ENCODE peak calls at places on chromosomes 4 and X, in four cellular contexts. C is cardiac muscle cell, V is ascending aorta, X is astrocyte. Z is an unnamed sample.

GRCh38 chr4:183098080-183098722 is 856 bp upstream of the WWC2 start:
- DNase-seq in C (peak; percentile 81), V (no peak), X (no peak), Z (no peak)

GRCh38 chr4:158481811-158482210 is 39.9 kb upstream of the RXFP1 start:
- DNase-seq in C (no peak), V (no peak), X (no peak), Z (no peak)

GRCh38 chrX:77422886-77423648 is 24.1 kb upstream of the FGF16 start:
- DNase-seq in C (no peak), V (no peak), X (no peak), Z (no peak)

GRCh38 chrX:40040686-40041461 is 56.9 kb downstream of the BCOR start:
- DNase-seq in C (peak; percentile 18), V (no peak), X (no peak), Z (no peak)

GRCh38 chrX:43269201-43269600 is 386.9 kb upstream of the MAOA start:
- DNase-seq in C (peak; percentile 0), V (no peak), X (no peak), Z (no peak)

GRCh38 chr4:76803522-76803921 is 94.4 kb downstream of the SOWAHB start:
- DNase-seq in C (peak; percentile 83), V (no peak), X (peak; percentile 97), Z (no peak)

GRCh38 chr4:74583757-74584156 is 138.8 kb downstream of the AREG start:
- DNase-seq in C (peak; percentile 22), V (no peak), X (no peak), Z (no peak)

GRCh38 chr4:3220586-3221494 is 28.1 kb upstream of the MSANTD1 start:
- DNase-seq in C (no peak), V (no peak), X (no peak), Z (no peak)

GRCh38 chr4:187141101-187141500 is 417.4 kb upstream of the FAT1 start:
- DNase-seq in C (no peak), V (no peak), X (peak; percentile 31), Z (no peak)

GRCh38 chr4:56078866-56079265 is 130.1 kb downstream of the CEP135 start:
- DNase-seq in C (no peak), V (no peak), X (no peak), Z (no peak)

GRCh38 chr4:181176306-181176705 is 1066.9 kb upstream of the TENM3 start:
- DNase-seq in C (no peak), V (no peak), X (peak; percentile 14), Z (no peak)

GRCh38 chrX:56762707-56763555 is 33.9 kb downstream of the NBDY start:
- DNase-seq in C (no peak), V (no peak), X (no peak), Z (no peak)

GRCh38 chrX:14051416-14051815 is 21.7 kb upstream of the GEMIN8 start:
- DNase-seq in C (no peak), V (no peak), X (no peak), Z (no peak)

GRCh38 chr4:37908488-37909343 is 17.8 kb downstream of the TBC1D1 start:
- DNase-seq in C (peak; percentile 65), V (no peak), X (peak; percentile 76), Z (no peak)

GRCh38 chr4:3747582-3747906 is 18.6 kb upstream of the ADRA2C start:
- DNase-seq in C (peak; percentile 4), V (no peak), X (no peak), Z (no peak)

GRCh38 chrX:46929439-46930018 is 17.3 kb downstream of the JADE3 start:
- DNase-seq in C (peak; percentile 17), V (no peak), X (peak; percentile 46), Z (no peak)

GRCh38 chr4:123545569-123546122 is 149.1 kb downstream of the SPRY1 start:
- DNase-seq in C (no peak), V (no peak), X (peak; percentile 4), Z (no peak)

GRCh38 chr4:7101692-7102515 is 34.0 kb upstream of the GRPEL1 start:
- DNase-seq in C (peak; percentile 71), V (no peak), X (peak; percentile 41), Z (peak; percentile 25)

GRCh38 chr4:151537726-151538125 is 128.8 kb downstream of the FHIP1A start:
- DNase-seq in C (peak; percentile 86), V (no peak), X (peak; percentile 24), Z (no peak)

GRCh38 chr4:103076777-103077347 is 301 bp upstream of the SLC9B2 start:
- DNase-seq in C (no peak), V (no peak), X (no peak), Z (no peak)

GRCh38 chr4:147054241-147054902 is 108.7 kb upstream of the TTC29 start:
- DNase-seq in C (peak; percentile 60), V (no peak), X (peak; percentile 37), Z (no peak)

GRCh38 chrX:3939967-3940610 is 226.6 kb upstream of the PRKX start:
- DNase-seq in C (peak; percentile 11), V (no peak), X (no peak), Z (no peak)

GRCh38 chrX:19072372-19072771 is 49.9 kb downstream of the ADGRG2 start:
- DNase-seq in C (no peak), V (no peak), X (no peak), Z (no peak)

GRCh38 chr4:38979511-38980230 is 52.5 kb downstream of the TMEM156 start:
- DNase-seq in C (no peak), V (no peak), X (no peak), Z (no peak)

GRCh38 chr4:186775867-186776266 is 52.2 kb upstream of the FAT1 start:
- DNase-seq in C (no peak), V (no peak), X (no peak), Z (no peak)

GRCh38 chr4:185304944-185305690 is 90.6 kb downstream of the LRP2BP start:
- DNase-seq in C (peak; percentile 25), V (no peak), X (no peak), Z (peak; percentile 4)

GRCh38 chrX:129980043-129980442 is 2.4 kb upstream of the BCORL1 start:
- DNase-seq in C (peak; percentile 20), V (no peak), X (no peak), Z (no peak)

GRCh38 chr4:133151681-133152329 is 2.7 kb downstream of the PCDH10 start:
- DNase-seq in C (peak; percentile 30), V (no peak), X (peak; percentile 48), Z (no peak)

GRCh38 chr4:70746179-70746839 is 24.5 kb downstream of the RUFY3 start:
- DNase-seq in C (peak; percentile 85), V (no peak), X (peak; percentile 54), Z (no peak)

GRCh38 chr4:161252520-161253141 is 911.2 kb downstream of the FSTL5 start:
- DNase-seq in C (peak; percentile 1), V (no peak), X (no peak), Z (no peak)

GRCh38 chr4:158999849-159000248 is 103.0 kb upstream of the RAPGEF2 start:
- DNase-seq in C (no peak), V (no peak), X (no peak), Z (no peak)

GRCh38 chrX:153722704-153723350 is 1.4 kb downstream of the BCAP31 start:
- DNase-seq in C (no peak), V (no peak), X (no peak), Z (no peak)

GRCh38 chrX:153725832-153726285 is 1.2 kb downstream of the ABCD1 start:
- DNase-seq in C (no peak), V (no peak), X (no peak), Z (no peak)

GRCh38 chrX:153723351-153724251 is 586 bp downstream of the BCAP31 start:
- DNase-seq in C (peak; percentile 43), V (no peak), X (no peak), Z (peak; percentile 42)

GRCh38 chrX:153725039-153725831 is 579 bp downstream of the ABCD1 start:
- DNase-seq in C (no peak), V (no peak), X (no peak), Z (no peak)

GRCh38 chrX:153724252-153725038 is at the start of the genes ABCD1 and BCAP31:
- DNase-seq in C (peak; percentile 91), V (peak; percentile 51), X (peak; percentile 47), Z (peak; percentile 85)
- H3K27ac ChIP-seq in C (peak within 1 kb of the TSS; percentile 89), V (peak within 1 kb of the TSS; percentile 88), X (peak within 1 kb of the TSS; percentile 56), Z (peak within 1 kb of the TSS; percentile 72)

GRCh38 chrX:66498672-66499296 is 140.1 kb downstream of the EDA2R start:
- DNase-seq in C (no peak), V (no peak), X (no peak), Z (no peak)
- H3K9me3 ChIP-seq in C (no peaks in the 10 kb centered on the region), V (no peaks in the 10 kb centered on the region), X (no peaks in the 10 kb centered on the region), Z (no peaks in the 10 kb centered on the region)

GRCh38 chrX:150582338-150582948 is 14.0 kb downstream of the MTM1 start:
- DNase-seq in C (peak; percentile 3), V (no peak), X (no peak), Z (no peak)
- TF ChIP-seq CTCF in C (no peak), V (no peak), X (no peak), Z (no peak)

DNA sequence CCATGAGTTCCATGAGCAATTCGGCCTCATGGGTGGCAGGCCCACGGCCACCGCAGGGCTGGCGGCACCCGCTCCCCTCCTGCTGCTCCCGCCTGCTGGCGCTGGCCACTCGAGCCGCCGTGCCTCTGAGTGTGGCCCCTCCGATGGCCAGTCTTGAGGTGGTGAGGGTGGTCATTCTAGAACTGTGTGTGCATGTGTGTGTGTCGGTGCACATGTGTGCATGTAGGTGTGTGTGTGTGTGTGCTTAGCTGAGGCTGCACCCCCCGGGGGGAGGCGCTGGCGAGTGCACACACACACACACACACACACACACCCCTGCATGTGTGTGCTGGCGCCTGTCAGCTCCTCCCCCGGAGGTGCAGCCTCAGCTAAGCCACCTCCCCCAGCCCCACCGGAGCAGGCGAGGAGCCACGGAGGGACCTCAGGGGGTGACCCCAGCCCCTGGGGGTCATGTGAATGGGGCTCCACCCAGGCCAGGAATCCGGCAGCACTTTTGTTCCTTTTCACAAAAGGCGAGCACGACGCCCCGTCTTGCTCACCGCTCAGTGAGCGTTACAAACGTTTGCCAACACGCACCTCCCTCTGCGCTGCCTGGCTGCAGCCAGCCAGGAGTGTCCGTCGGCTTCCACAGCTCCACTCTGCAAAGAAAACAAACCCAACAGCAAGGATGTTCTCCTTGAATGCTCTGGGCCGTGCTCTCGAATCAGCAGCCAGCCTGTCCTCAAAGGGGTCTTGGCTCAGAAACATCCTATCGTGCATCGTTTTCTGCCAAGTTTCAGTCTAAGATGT is 29.9 kb downstream of the FGFRL1 start:
- DNase-seq in C (peak; percentile 66), V (no peak), X (peak; percentile 57), Z (no peak)
- H3K27ac ChIP-seq in C (no peak overlapping the region), V (peak overlapping the region; percentile 81), X (peak overlapping the region; percentile 50), Z (no peak overlapping the region)

Z was measured in CD4-positive, alpha-beta T cell.